ENCODE peak calls at places on chromosomes 16 and 17, in nine cellular contexts. One of them, this sample, is unnamed.

GRCh38 chr16:72094266-72094610 is 591 bp downstream of the DHX38 start:
- DNase-seq in lower leg skin: no peak
- DNase-seq in astrocyte of the cerebellum: no peak
- DNase-seq in fibroblast of pulmonary artery: no peak
- DNase-seq in sigmoid colon: no peak
- DNase-seq in brain microvascular endothelial cell: no peak
- DNase-seq in A673: peak
- DNase-seq in esophagus squamous epithelium: no peak
- DNase-seq in AG10803: peak
- DNase-seq in this sample: no peak

GRCh38 chr17:63693411-63694113 is 6.4 kb downstream of the LIMD2 start:
- DNase-seq in lower leg skin: no peak
- DNase-seq in astrocyte of the cerebellum: no peak
- DNase-seq in fibroblast of pulmonary artery: no peak
- DNase-seq in sigmoid colon: no peak
- DNase-seq in brain microvascular endothelial cell: no peak
- DNase-seq in A673: no peak
- DNase-seq in esophagus squamous epithelium: no peak
- DNase-seq in AG10803: no peak
- DNase-seq in this sample: no peak

GRCh38 chr16:2150418-2151187 is 2.2 kb downstream of the RAB26 start:
- DNase-seq in lower leg skin: no peak
- DNase-seq in astrocyte of the cerebellum: no peak
- DNase-seq in fibroblast of pulmonary artery: no peak
- DNase-seq in sigmoid colon: no peak
- DNase-seq in brain microvascular endothelial cell: no peak
- DNase-seq in A673: peak
- DNase-seq in esophagus squamous epithelium: no peak
- DNase-seq in AG10803: no peak
- DNase-seq in this sample: no peak

GRCh38 chr16:77491091-77491490 is 56.3 kb upstream of the ADAMTS18 start:
- DNase-seq in lower leg skin: no peak
- DNase-seq in astrocyte of the cerebellum: no peak
- DNase-seq in fibroblast of pulmonary artery: no peak
- DNase-seq in sigmoid colon: no peak
- DNase-seq in brain microvascular endothelial cell: no peak
- DNase-seq in A673: no peak
- DNase-seq in esophagus squamous epithelium: no peak
- DNase-seq in AG10803: no peak
- DNase-seq in this sample: no peak

GRCh38 chr17:73058022-73058421 is 34.5 kb downstream of the SLC39A11 start:
- DNase-seq in lower leg skin: no peak
- DNase-seq in astrocyte of the cerebellum: no peak
- DNase-seq in fibroblast of pulmonary artery: peak
- DNase-seq in sigmoid colon: no peak
- DNase-seq in brain microvascular endothelial cell: peak
- DNase-seq in A673: no peak
- DNase-seq in esophagus squamous epithelium: no peak
- DNase-seq in AG10803: no peak
- DNase-seq in this sample: no peak

GRCh38 chr17:39150795-39151679 is at the start of gene PLXDC1:
- DNase-seq in lower leg skin: peak
- DNase-seq in astrocyte of the cerebellum: no peak
- DNase-seq in fibroblast of pulmonary artery: no peak
- DNase-seq in sigmoid colon: no peak
- DNase-seq in brain microvascular endothelial cell: no peak
- DNase-seq in A673: no peak
- DNase-seq in esophagus squamous epithelium: no peak
- DNase-seq in AG10803: no peak
- DNase-seq in this sample: no peak

GRCh38 chr16:89217388-89218191 is at the start of gene ZNF778:
- DNase-seq in lower leg skin: peak
- DNase-seq in astrocyte of the cerebellum: peak
- DNase-seq in fibroblast of pulmonary artery: peak
- DNase-seq in sigmoid colon: peak
- DNase-seq in brain microvascular endothelial cell: peak
- DNase-seq in A673: peak
- DNase-seq in esophagus squamous epithelium: peak
- DNase-seq in AG10803: peak
- DNase-seq in this sample: peak

GRCh38 chr17:46885415-46885814 is 34.0 kb downstream of the WNT9B start:
- DNase-seq in lower leg skin: no peak
- DNase-seq in astrocyte of the cerebellum: no peak
- DNase-seq in fibroblast of pulmonary artery: no peak
- DNase-seq in sigmoid colon: no peak
- DNase-seq in brain microvascular endothelial cell: no peak
- DNase-seq in A673: no peak
- DNase-seq in esophagus squamous epithelium: no peak
- DNase-seq in AG10803: no peak
- DNase-seq in this sample: no peak

GRCh38 chr17:40886090-40886489 is 1.0 kb upstream of the KRT20 start:
- DNase-seq in lower leg skin: no peak
- DNase-seq in astrocyte of the cerebellum: no peak
- DNase-seq in fibroblast of pulmonary artery: peak
- DNase-seq in sigmoid colon: no peak
- DNase-seq in brain microvascular endothelial cell: peak
- DNase-seq in A673: peak
- DNase-seq in esophagus squamous epithelium: no peak
- DNase-seq in AG10803: peak
- DNase-seq in this sample: no peak

GRCh38 chr17:52138752-52139151 is 19.8 kb downstream of the CA10 start:
- DNase-seq in lower leg skin: no peak
- DNase-seq in astrocyte of the cerebellum: no peak
- DNase-seq in fibroblast of pulmonary artery: no peak
- DNase-seq in sigmoid colon: no peak
- DNase-seq in brain microvascular endothelial cell: no peak
- DNase-seq in A673: no peak
- DNase-seq in esophagus squamous epithelium: no peak
- DNase-seq in AG10803: no peak
- DNase-seq in this sample: no peak

GRCh38 chr17:42900460-42901331 is at the start of gene G6PC1:
- DNase-seq in lower leg skin: no peak
- DNase-seq in astrocyte of the cerebellum: no peak
- DNase-seq in fibroblast of pulmonary artery: no peak
- DNase-seq in sigmoid colon: no peak
- DNase-seq in brain microvascular endothelial cell: no peak
- DNase-seq in A673: no peak
- DNase-seq in esophagus squamous epithelium: no peak
- DNase-seq in AG10803: no peak
- DNase-seq in this sample: no peak

GRCh38 chr17:9170822-9171221 is 149.5 kb downstream of the NTN1 start:
- DNase-seq in lower leg skin: no peak
- DNase-seq in astrocyte of the cerebellum: no peak
- DNase-seq in fibroblast of pulmonary artery: no peak
- DNase-seq in sigmoid colon: no peak
- DNase-seq in brain microvascular endothelial cell: no peak
- DNase-seq in A673: no peak
- DNase-seq in esophagus squamous epithelium: no peak
- DNase-seq in AG10803: no peak
- DNase-seq in this sample: no peak

GRCh38 chr17:49358638-49359247 is 3.3 kb downstream of the ZNF652 start:
- DNase-seq in lower leg skin: peak
- DNase-seq in astrocyte of the cerebellum: no peak
- DNase-seq in fibroblast of pulmonary artery: no peak
- DNase-seq in sigmoid colon: no peak
- DNase-seq in brain microvascular endothelial cell: no peak
- DNase-seq in A673: no peak
- DNase-seq in esophagus squamous epithelium: no peak
- DNase-seq in AG10803: no peak
- DNase-seq in this sample: no peak

GRCh38 chr17:75154195-75155106 is at the start of gene JPT1:
- DNase-seq in lower leg skin: peak
- DNase-seq in astrocyte of the cerebellum: peak
- DNase-seq in fibroblast of pulmonary artery: peak
- DNase-seq in sigmoid colon: peak
- DNase-seq in brain microvascular endothelial cell: peak
- DNase-seq in A673: peak
- DNase-seq in esophagus squamous epithelium: peak
- DNase-seq in AG10803: peak
- DNase-seq in this sample: peak

GRCh38 chr17:75152523-75152922 is 1.8 kb downstream of the JPT1 start:
- DNase-seq in lower leg skin: no peak
- DNase-seq in astrocyte of the cerebellum: no peak
- DNase-seq in fibroblast of pulmonary artery: peak
- DNase-seq in sigmoid colon: no peak
- DNase-seq in brain microvascular endothelial cell: no peak
- DNase-seq in A673: no peak
- DNase-seq in esophagus squamous epithelium: no peak
- DNase-seq in AG10803: no peak
- DNase-seq in this sample: no peak

GRCh38 chr17:75153854-75154194 is 488 bp downstream of the JPT1 start:
- DNase-seq in lower leg skin: no peak
- DNase-seq in astrocyte of the cerebellum: no peak
- DNase-seq in fibroblast of pulmonary artery: no peak
- DNase-seq in sigmoid colon: no peak
- DNase-seq in brain microvascular endothelial cell: no peak
- DNase-seq in A673: peak
- DNase-seq in esophagus squamous epithelium: no peak
- DNase-seq in AG10803: no peak
- DNase-seq in this sample: no peak

GRCh38 chr17:75152971-75153853 is 1.1 kb downstream of the JPT1 start:
- DNase-seq in lower leg skin: no peak
- DNase-seq in astrocyte of the cerebellum: no peak
- DNase-seq in fibroblast of pulmonary artery: peak
- DNase-seq in sigmoid colon: peak
- DNase-seq in brain microvascular endothelial cell: no peak
- DNase-seq in A673: peak
- DNase-seq in esophagus squamous epithelium: no peak
- DNase-seq in AG10803: no peak
- DNase-seq in this sample: no peak

DNA sequence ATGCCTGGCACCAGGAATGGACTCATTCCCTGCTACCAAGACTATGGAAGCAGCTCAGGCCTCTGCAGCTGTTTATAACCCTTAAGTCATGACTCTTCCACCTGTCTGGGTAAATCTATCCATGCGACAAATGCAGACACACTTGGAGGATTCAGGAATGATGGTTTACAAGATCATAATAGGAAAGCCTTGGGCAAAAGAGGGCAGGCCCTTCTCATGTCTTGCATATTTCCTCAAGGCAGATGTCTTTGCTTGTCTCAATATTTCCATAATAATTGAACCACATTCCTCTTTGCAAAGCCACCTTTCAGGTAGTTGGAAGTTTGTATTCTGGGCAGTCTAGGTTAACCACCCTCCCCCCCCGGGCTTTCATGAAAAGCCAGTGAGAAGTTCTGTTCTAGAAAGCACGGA is 884 bp upstream of the JPT1 start:
- DNase-seq in lower leg skin: no peak
- DNase-seq in astrocyte of the cerebellum: no peak
- DNase-seq in fibroblast of pulmonary artery: no peak
- DNase-seq in sigmoid colon: no peak
- DNase-seq in brain microvascular endothelial cell: no peak
- DNase-seq in A673: no peak
- DNase-seq in esophagus squamous epithelium: no peak
- DNase-seq in AG10803: no peak
- DNase-seq in this sample: no peak
- H3K4me3 ChIP-seq in lower leg skin: no peak
- H3K4me3 ChIP-seq in astrocyte of the cerebellum: no peak
- H3K4me3 ChIP-seq in fibroblast of pulmonary artery: no peak
- H3K4me3 ChIP-seq in sigmoid colon: no peak
- H3K4me3 ChIP-seq in brain microvascular endothelial cell: no peak
- H3K4me3 ChIP-seq in A673: no peak
- H3K4me3 ChIP-seq in esophagus squamous epithelium: no peak
- H3K4me3 ChIP-seq in AG10803: no peak
- H3K4me3 ChIP-seq in this sample: no peak

DNA sequence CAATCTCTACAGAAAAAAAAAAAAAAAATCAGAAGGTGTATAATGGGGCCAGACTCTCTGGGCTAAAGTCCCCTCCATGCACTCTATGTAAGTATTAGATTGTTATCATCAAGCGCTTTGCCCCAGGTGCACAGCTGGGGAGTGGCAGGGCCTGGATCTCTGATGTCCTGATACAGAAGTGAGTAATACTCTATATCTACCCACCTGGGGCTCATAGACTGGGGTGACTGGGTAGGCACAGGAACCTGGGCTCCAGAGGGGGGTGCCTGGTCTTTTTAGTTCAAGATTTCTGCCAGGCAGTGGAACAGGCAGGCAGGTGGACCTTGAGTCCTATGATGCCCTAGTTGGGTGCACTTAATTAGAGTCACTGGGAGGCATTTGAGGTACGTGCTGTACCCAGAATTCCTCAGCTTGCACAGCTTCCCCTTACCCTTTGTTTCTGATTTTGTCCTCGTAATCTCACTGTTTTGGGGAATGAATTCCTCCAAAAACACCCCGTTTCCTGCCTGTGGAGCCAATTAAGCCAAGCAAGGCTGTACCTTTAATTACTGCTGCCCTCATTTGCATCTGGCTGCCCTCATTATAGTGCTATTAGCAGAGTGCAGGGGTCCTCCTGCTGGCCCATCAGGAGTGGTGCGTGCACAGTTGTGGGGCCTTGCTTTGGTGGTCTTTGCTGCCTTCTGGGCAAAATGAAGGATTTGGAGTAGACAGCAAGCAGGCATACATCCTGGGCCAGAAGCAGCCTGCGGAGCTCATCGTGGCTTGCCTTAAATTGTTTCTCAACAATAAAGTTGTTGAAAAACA is 239.0 kb downstream of the SNX29 start:
- DNase-seq in lower leg skin: no peak
- DNase-seq in astrocyte of the cerebellum: no peak
- DNase-seq in fibroblast of pulmonary artery: no peak
- DNase-seq in sigmoid colon: no peak
- DNase-seq in brain microvascular endothelial cell: no peak
- DNase-seq in A673: peak
- DNase-seq in esophagus squamous epithelium: no peak
- DNase-seq in AG10803: no peak
- DNase-seq in this sample: no peak
- TF ChIP-seq CTCF in lower leg skin: no peak
- TF ChIP-seq CTCF in astrocyte of the cerebellum: peak
- TF ChIP-seq CTCF in fibroblast of pulmonary artery: peak
- TF ChIP-seq CTCF in sigmoid colon: no peak
- TF ChIP-seq CTCF in brain microvascular endothelial cell: peak
- TF ChIP-seq CTCF in A673: peak
- TF ChIP-seq CTCF in esophagus squamous epithelium: peak
- TF ChIP-seq CTCF in AG10803: peak
- TF ChIP-seq CTCF in this sample: peak

GRCh38 chr17:4548721-4549531 is 6.3 kb downstream of the MYBBP1A start:
- DNase-seq in lower leg skin: no peak
- DNase-seq in astrocyte of the cerebellum: no peak
- DNase-seq in fibroblast of pulmonary artery: no peak
- DNase-seq in sigmoid colon: peak
- DNase-seq in brain microvascular endothelial cell: no peak
- DNase-seq in A673: no peak
- DNase-seq in esophagus squamous epithelium: no peak
- DNase-seq in AG10803: no peak
- DNase-seq in this sample: no peak
- H3K4me3 ChIP-seq in lower leg skin: no peak
- H3K4me3 ChIP-seq in astrocyte of the cerebellum: no peak
- H3K4me3 ChIP-seq in fibroblast of pulmonary artery: no peak
- H3K4me3 ChIP-seq in sigmoid colon: no peak
- H3K4me3 ChIP-seq in brain microvascular endothelial cell: no peak
- H3K4me3 ChIP-seq in A673: no peak
- H3K4me3 ChIP-seq in esophagus squamous epithelium: no peak
- H3K4me3 ChIP-seq in AG10803: no peak
- H3K4me3 ChIP-seq in this sample: no peak

DNA sequence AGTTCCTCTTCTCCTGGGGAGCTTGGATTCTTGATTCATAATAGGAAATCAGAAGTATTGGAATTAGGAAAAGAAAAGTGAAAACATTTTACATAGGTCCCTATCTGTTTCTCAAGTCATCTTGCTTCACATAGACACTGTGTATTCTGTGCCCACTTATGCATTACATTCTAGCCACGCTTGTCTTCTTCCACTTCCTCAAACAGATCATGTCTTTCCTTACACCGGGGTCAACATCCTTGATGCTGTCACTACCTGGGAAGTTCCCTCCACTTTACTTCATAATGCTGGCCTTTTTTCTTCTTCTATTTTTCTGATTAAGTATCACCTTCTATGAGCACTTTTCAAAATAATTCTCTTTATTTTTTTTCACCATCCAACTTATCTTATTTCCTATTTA is 606.4 kb upstream of the CDH8 start:
- DNase-seq in lower leg skin: no peak
- DNase-seq in astrocyte of the cerebellum: no peak
- DNase-seq in fibroblast of pulmonary artery: no peak
- DNase-seq in sigmoid colon: no peak
- DNase-seq in brain microvascular endothelial cell: no peak
- DNase-seq in A673: no peak
- DNase-seq in esophagus squamous epithelium: no peak
- DNase-seq in AG10803: no peak
- DNase-seq in this sample: no peak
- TF ChIP-seq CTCF in lower leg skin: no peak
- TF ChIP-seq CTCF in astrocyte of the cerebellum: no peak
- TF ChIP-seq CTCF in fibroblast of pulmonary artery: no peak
- TF ChIP-seq CTCF in sigmoid colon: no peak
- TF ChIP-seq CTCF in brain microvascular endothelial cell: no peak
- TF ChIP-seq CTCF in A673: no peak
- TF ChIP-seq CTCF in esophagus squamous epithelium: no peak
- TF ChIP-seq CTCF in AG10803: no peak
- TF ChIP-seq CTCF in this sample: no peak

This sample was measured in AG04449.